ENCODE peak calls at places on chromosome 1, in ten cellular contexts. One of them, this sample, is unnamed.

GRCh38 chr1:93081716-93082115 is 2.6 kb downstream of the MTF2 start:
- DNase-seq in naive thymus-derived CD8-positive, alpha-beta T cell: no peak
- DNase-seq in NCI-H1417: no peak
- DNase-seq in head of caudate nucleus: no peak
- DNase-seq in caudate nucleus: no peak
- DNase-seq in HFFc6: peak
- DNase-seq in iris pigment epithelial cell: peak
- DNase-seq in astrocyte of the hippocampus: peak
- DNase-seq in NCI-H1105 treated with DMSO at 0.1 percent for 48 hours: no peak
- DNase-seq in HFF-Myc: peak
- DNase-seq in this sample: no peak

GRCh38 chr1:10621906-10622305 is 147.2 kb downstream of the PEX14 start:
- DNase-seq in naive thymus-derived CD8-positive, alpha-beta T cell: no peak
- DNase-seq in NCI-H1417: no peak
- DNase-seq in head of caudate nucleus: no peak
- DNase-seq in caudate nucleus: no peak
- DNase-seq in HFFc6: no peak
- DNase-seq in iris pigment epithelial cell: no peak
- DNase-seq in astrocyte of the hippocampus: no peak
- DNase-seq in NCI-H1105 treated with DMSO at 0.1 percent for 48 hours: no peak
- DNase-seq in HFF-Myc: no peak
- DNase-seq in this sample: no peak

GRCh38 chr1:221316491-221317056 is 425.3 kb downstream of the DUSP10 start:
- DNase-seq in naive thymus-derived CD8-positive, alpha-beta T cell: no peak
- DNase-seq in NCI-H1417: no peak
- DNase-seq in head of caudate nucleus: no peak
- DNase-seq in caudate nucleus: no peak
- DNase-seq in HFFc6: peak
- DNase-seq in iris pigment epithelial cell: peak
- DNase-seq in astrocyte of the hippocampus: no peak
- DNase-seq in NCI-H1105 treated with DMSO at 0.1 percent for 48 hours: no peak
- DNase-seq in HFF-Myc: no peak
- DNase-seq in this sample: no peak

GRCh38 chr1:246162560-246162959 is 344.5 kb downstream of the SMYD3 start:
- DNase-seq in naive thymus-derived CD8-positive, alpha-beta T cell: no peak
- DNase-seq in NCI-H1417: no peak
- DNase-seq in head of caudate nucleus: no peak
- DNase-seq in caudate nucleus: no peak
- DNase-seq in HFFc6: no peak
- DNase-seq in iris pigment epithelial cell: no peak
- DNase-seq in astrocyte of the hippocampus: no peak
- DNase-seq in NCI-H1105 treated with DMSO at 0.1 percent for 48 hours: no peak
- DNase-seq in HFF-Myc: no peak
- DNase-seq in this sample: no peak

GRCh38 chr1:163796394-163796821 is 474.7 kb downstream of the NUF2 start:
- DNase-seq in naive thymus-derived CD8-positive, alpha-beta T cell: no peak
- DNase-seq in NCI-H1417: peak
- DNase-seq in head of caudate nucleus: no peak
- DNase-seq in caudate nucleus: no peak
- DNase-seq in HFFc6: peak
- DNase-seq in iris pigment epithelial cell: peak
- DNase-seq in astrocyte of the hippocampus: peak
- DNase-seq in NCI-H1105 treated with DMSO at 0.1 percent for 48 hours: peak
- DNase-seq in HFF-Myc: peak
- DNase-seq in this sample: peak

GRCh38 chr1:7471836-7472235 is 299.3 kb upstream of the VAMP3 start:
- DNase-seq in naive thymus-derived CD8-positive, alpha-beta T cell: no peak
- DNase-seq in NCI-H1417: peak
- DNase-seq in head of caudate nucleus: no peak
- DNase-seq in caudate nucleus: no peak
- DNase-seq in HFFc6: peak
- DNase-seq in iris pigment epithelial cell: peak
- DNase-seq in astrocyte of the hippocampus: peak
- DNase-seq in NCI-H1105 treated with DMSO at 0.1 percent for 48 hours: peak
- DNase-seq in HFF-Myc: no peak
- DNase-seq in this sample: no peak

GRCh38 chr1:25702101-25702775 is 85.6 kb downstream of the MAN1C1 start:
- DNase-seq in naive thymus-derived CD8-positive, alpha-beta T cell: no peak
- DNase-seq in NCI-H1417: no peak
- DNase-seq in head of caudate nucleus: no peak
- DNase-seq in caudate nucleus: no peak
- DNase-seq in HFFc6: peak
- DNase-seq in iris pigment epithelial cell: peak
- DNase-seq in astrocyte of the hippocampus: no peak
- DNase-seq in NCI-H1105 treated with DMSO at 0.1 percent for 48 hours: no peak
- DNase-seq in HFF-Myc: no peak
- DNase-seq in this sample: no peak

GRCh38 chr1:197468581-197469175 is 200.6 kb downstream of the CRB1 start:
- DNase-seq in naive thymus-derived CD8-positive, alpha-beta T cell: no peak
- DNase-seq in NCI-H1417: no peak
- DNase-seq in head of caudate nucleus: no peak
- DNase-seq in caudate nucleus: no peak
- DNase-seq in HFFc6: no peak
- DNase-seq in iris pigment epithelial cell: no peak
- DNase-seq in astrocyte of the hippocampus: no peak
- DNase-seq in NCI-H1105 treated with DMSO at 0.1 percent for 48 hours: no peak
- DNase-seq in HFF-Myc: no peak
- DNase-seq in this sample: no peak

GRCh38 chr1:119083479-119083878 is 57.0 kb downstream of the WARS2 start:
- DNase-seq in naive thymus-derived CD8-positive, alpha-beta T cell: no peak
- DNase-seq in NCI-H1417: no peak
- DNase-seq in head of caudate nucleus: no peak
- DNase-seq in caudate nucleus: no peak
- DNase-seq in HFFc6: no peak
- DNase-seq in iris pigment epithelial cell: no peak
- DNase-seq in astrocyte of the hippocampus: no peak
- DNase-seq in NCI-H1105 treated with DMSO at 0.1 percent for 48 hours: no peak
- DNase-seq in HFF-Myc: no peak
- DNase-seq in this sample: no peak

GRCh38 chr1:229893762-229894444 is 173.1 kb upstream of the GALNT2 start:
- DNase-seq in naive thymus-derived CD8-positive, alpha-beta T cell: no peak
- DNase-seq in NCI-H1417: peak
- DNase-seq in head of caudate nucleus: no peak
- DNase-seq in caudate nucleus: no peak
- DNase-seq in HFFc6: no peak
- DNase-seq in iris pigment epithelial cell: no peak
- DNase-seq in astrocyte of the hippocampus: no peak
- DNase-seq in NCI-H1105 treated with DMSO at 0.1 percent for 48 hours: no peak
- DNase-seq in HFF-Myc: no peak
- DNase-seq in this sample: peak

GRCh38 chr1:214525535-214526019 is 25.8 kb downstream of the PTPN14 start:
- DNase-seq in naive thymus-derived CD8-positive, alpha-beta T cell: no peak
- DNase-seq in NCI-H1417: no peak
- DNase-seq in head of caudate nucleus: no peak
- DNase-seq in caudate nucleus: no peak
- DNase-seq in HFFc6: peak
- DNase-seq in iris pigment epithelial cell: peak
- DNase-seq in astrocyte of the hippocampus: peak
- DNase-seq in NCI-H1105 treated with DMSO at 0.1 percent for 48 hours: no peak
- DNase-seq in HFF-Myc: no peak
- DNase-seq in this sample: no peak

GRCh38 chr1:84772428-84772943 is 82.2 kb upstream of the SSX2IP start:
- DNase-seq in naive thymus-derived CD8-positive, alpha-beta T cell: peak
- DNase-seq in NCI-H1417: peak
- DNase-seq in head of caudate nucleus: peak
- DNase-seq in caudate nucleus: peak
- DNase-seq in HFFc6: peak
- DNase-seq in iris pigment epithelial cell: peak
- DNase-seq in astrocyte of the hippocampus: peak
- DNase-seq in NCI-H1105 treated with DMSO at 0.1 percent for 48 hours: peak
- DNase-seq in HFF-Myc: peak
- DNase-seq in this sample: peak

This sample was measured in NCI-H146.